ENCODE peak calls at places on chromosome 12, in ten cellular contexts. W is AG04450; L is A549; D is heart right ventricle; H is CD8-positive, alpha-beta memory T cell; A is CD8-positive, alpha-beta T cell; T is psoas muscle; N is stomach; J is PC-3; O is left ventricle myocardium inferior. Q is an unnamed sample.
A peak's percentile ranks its signal among the peaks of the same experiment; 100 is the strongest.

GRCh38 chr12:113184098-113184899 is 979 bp downstream of the DDX54 start:
- DNase-seq in N (no peak), A (no peak), H (no peak), T (peak; percentile 71), D (no peak), J (no peak), L (no peak), W (no peak), O (no peak), Q (no peak)

GRCh38 chr12:70049596-70050360 is 193.5 kb upstream of the CNOT2 start:
- DNase-seq in W (no peak), D (no peak), J (peak; percentile 96), A (peak; percentile 14), H (peak; percentile 14), N (no peak), T (no peak), O (no peak), L (no peak), Q (no peak)

GRCh38 chr12:43104524-43104923 is 447.5 kb downstream of the ADAMTS20 start:
- DNase-seq in T (no peak), N (no peak), H (no peak), L (no peak), A (no peak), D (no peak), J (peak; percentile 69), O (no peak), W (no peak), Q (no peak)

GRCh38 chr12:27383429-27384260 is 51.0 kb downstream of the BMAL2 start:
- DNase-seq in H (peak; percentile 44), O (peak; percentile 48), A (peak; percentile 34), T (peak; percentile 64), D (peak; percentile 74), W (peak; percentile 63), N (peak; percentile 85), L (peak; percentile 89), J (peak; percentile 98), Q (peak; percentile 86)

GRCh38 chr12:65741662-65742480 is 82.4 kb upstream of the HMGA2 start:
- DNase-seq in N (no peak), L (peak; percentile 34), D (peak; percentile 4), H (no peak), O (peak; percentile 26), A (no peak), J (no peak), T (no peak), W (no peak), Q (peak; percentile 67)

GRCh38 chr12:14716848-14717444 is 20.5 kb upstream of the GUCY2C start:
- DNase-seq in W (no peak), T (no peak), N (peak; percentile 38), H (peak; percentile 24), L (peak; percentile 71), A (peak; percentile 21), D (peak; percentile 18), O (no peak), J (peak; percentile 56), Q (no peak)

GRCh38 chr12:106309671-106310313 is 7.3 kb downstream of the TCP11L2 start:
- DNase-seq in J (peak; percentile 37), W (peak; percentile 37), T (peak; percentile 30), A (no peak), O (no peak), L (no peak), N (no peak), H (no peak), D (no peak), Q (peak; percentile 55)

GRCh38 chr12:98227162-98227561 is 288.2 kb upstream of the TMPO start:
- DNase-seq in J (no peak), N (no peak), O (no peak), W (no peak), D (no peak), A (no peak), H (no peak), L (peak; percentile 45), T (no peak), Q (no peak)

GRCh38 chr12:89307665-89308253 is 44.5 kb downstream of the DUSP6 start:
- DNase-seq in W (no peak), J (no peak), L (no peak), A (no peak), H (no peak), N (no peak), D (no peak), O (no peak), T (no peak), Q (no peak)

GRCh38 chr12:1799068-1799881 is 21.1 kb upstream of the LRTM2 start:
- DNase-seq in D (no peak), O (no peak), W (no peak), N (no peak), L (no peak), A (no peak), T (no peak), J (no peak), H (no peak), Q (no peak)

GRCh38 chr12:73625226-73625625 is 912.4 kb upstream of the ATXN7L3B start:
- DNase-seq in D (no peak), A (no peak), J (no peak), W (no peak), T (no peak), N (no peak), H (no peak), L (no peak), O (no peak), Q (no peak)

GRCh38 chr12:57603758-57604453 is 718 bp upstream of the DTX3 start:
- DNase-seq in H (no peak), O (peak; percentile 54), D (peak; percentile 84), L (no peak), N (no peak), J (peak; percentile 62), W (no peak), T (peak; percentile 42), A (no peak), Q (peak; percentile 80)

GRCh38 chr12:8662592-8662991 is at the start of gene MFAP5:
- DNase-seq in N (no peak), T (no peak), A (no peak), H (no peak), J (no peak), D (peak; percentile 15), O (no peak), L (no peak), W (no peak), Q (peak; percentile 68)

GRCh38 chr12:78402366-78403134 is 462.0 kb upstream of the SYT1 start:
- DNase-seq in O (no peak), T (no peak), N (no peak), J (no peak), L (no peak), D (no peak), H (no peak), W (no peak), A (no peak), Q (no peak)

GRCh38 chr12:75479963-75480461 is 543 bp upstream of the GLIPR1 start:
- DNase-seq in L (no peak), J (peak; percentile 49), A (no peak), T (no peak), N (no peak), D (no peak), O (no peak), W (no peak), H (no peak), Q (no peak)

GRCh38 chr12:105204916-105205315 is 31.1 kb downstream of the APPL2 start:
- DNase-seq in N (no peak), W (peak; percentile 8), A (no peak), H (no peak), O (no peak), L (no peak), D (no peak), J (peak; percentile 83), T (peak; percentile 24), Q (no peak)

GRCh38 chr12:61584943-61585342 is 675.3 kb upstream of the USP15 start:
- DNase-seq in W (no peak), J (no peak), N (no peak), L (no peak), O (no peak), H (no peak), T (no peak), A (no peak), D (no peak), Q (no peak)

GRCh38 chr12:130401703-130402102 is 64.0 kb downstream of the PIWIL1 start:
- DNase-seq in L (peak; percentile 42), H (no peak), N (no peak), J (no peak), A (no peak), O (no peak), W (no peak), D (no peak), T (no peak), Q (no peak)

DNA sequence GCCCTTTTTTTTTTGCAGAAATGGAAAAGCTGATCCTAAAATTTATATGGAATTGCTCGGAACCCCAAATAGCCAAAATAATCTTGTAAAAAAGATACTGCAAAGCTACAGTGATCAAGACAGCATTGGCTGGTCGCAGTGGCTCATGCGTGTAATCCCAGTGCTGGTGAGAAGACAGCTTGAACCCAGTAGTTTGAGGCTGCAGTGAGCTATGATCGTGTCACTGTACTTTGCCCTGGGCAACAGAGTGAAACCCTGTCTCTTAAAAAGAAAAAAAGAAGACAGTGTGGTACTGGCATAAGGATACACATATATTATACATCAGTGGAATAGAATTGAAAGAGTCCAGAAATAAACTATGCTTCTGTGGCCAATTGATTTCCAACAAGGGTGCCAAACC is 5.4 kb downstream of the ITGB7 start:
- DNase-seq in H (no peak), D (no peak), L (no peak), W (no peak), N (no peak), J (no peak), O (no peak), T (no peak), A (no peak), Q (no peak)
- H3K27ac ChIP-seq in H (no peak overlapping the region), D (peak overlapping the region; percentile 54), L (no peak overlapping the region), W (no peak overlapping the region), N (no peak overlapping the region), J (no peak overlapping the region), O (no peak overlapping the region), T (no peak overlapping the region), A (no peak overlapping the region), Q (no peak overlapping the region)

GRCh38 chr12:54561164-54561563 is 11.8 kb downstream of the PDE1B start:
- DNase-seq in A (no peak), N (no peak), T (peak; percentile 28), H (no peak), W (no peak), J (no peak), O (peak; percentile 39), L (no peak), D (peak; percentile 66), Q (peak; percentile 56)
- H3K4me3 ChIP-seq in A (peak overlapping the region; percentile 58), N (peak overlapping the region; percentile 41), T (peak overlapping the region; percentile 64), H (peak overlapping the region; percentile 67), W (no peak overlapping the region), J (no peak overlapping the region), O (peak overlapping the region; percentile 64), L (no peak overlapping the region), D (peak overlapping the region; percentile 31), Q (peak overlapping the region; percentile 7)

DNA sequence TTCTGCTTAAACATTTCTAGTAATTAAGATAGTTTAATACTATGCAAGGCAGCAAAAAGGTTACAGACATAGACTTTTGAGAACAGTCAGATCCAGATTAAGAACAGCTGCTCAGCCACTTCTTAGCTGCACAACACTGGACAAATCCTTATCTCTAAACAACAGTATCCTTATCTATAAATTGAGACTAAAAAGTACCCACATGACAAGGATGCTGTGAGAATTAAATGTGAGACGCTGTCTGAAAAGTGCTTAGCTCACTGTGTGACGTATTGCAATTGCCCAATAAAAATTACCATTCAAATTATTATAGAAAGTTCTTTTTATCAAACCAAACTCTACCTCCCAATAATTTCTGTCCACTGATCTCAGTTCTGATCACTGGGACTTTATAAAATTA is 35.5 kb downstream of the BORCS5 start:
- DNase-seq in L (no peak), H (no peak), W (no peak), N (no peak), T (no peak), O (no peak), A (no peak), D (no peak), J (no peak), Q (no peak)
- H3K9me3 ChIP-seq in L (no peaks in the 10 kb centered on the region), H (no peaks in the 10 kb centered on the region), W (no peaks in the 10 kb centered on the region), N (no peaks in the 10 kb centered on the region), T (no peaks in the 10 kb centered on the region), O (no peaks in the 10 kb centered on the region), A (no peaks in the 10 kb centered on the region), D (no peaks in the 10 kb centered on the region), J (no peaks in the 10 kb centered on the region), Q (no peaks in the 10 kb centered on the region)

GRCh38 chr12:68349921-68350606 is 17.9 kb upstream of the MDM1 start:
- DNase-seq in W (no peak), O (no peak), L (no peak), J (peak; percentile 44), D (no peak), H (no peak), T (no peak), A (no peak), N (no peak), Q (no peak)
- H3K27ac ChIP-seq in W (no peak overlapping the region), O (no peak overlapping the region), L (no peak overlapping the region), J (peak overlapping the region; percentile 3), D (no peak overlapping the region), H (no peak overlapping the region), T (no peak overlapping the region), A (no peak overlapping the region), N (no peak overlapping the region), Q (no peak overlapping the region)

Q was measured in right cardiac atrium.